ENCODE peak calls at places on chromosomes 1 and 21, in six cellular contexts. One of them, this sample, is unnamed.

GRCh38 chr1:223142795-223143759 is at the start of gene TLR5:
- DNase-seq in K562: peak; percentile 96
- DNase-seq in A549: peak; percentile 85
- DNase-seq in GM12878: peak; percentile 12
- DNase-seq in endothelial cell of umbilical vein: peak; percentile 79
- DNase-seq in HepG2: no peak
- DNase-seq in this sample: peak; percentile 90

GRCh38 chr21:45825209-45825602 is 156.4 kb upstream of the COL6A1 start:
- DNase-seq in K562: no peak
- DNase-seq in endothelial cell of umbilical vein: no peak
- DNase-seq in GM12878: no peak
- DNase-seq in HepG2: no peak
- DNase-seq in A549: no peak
- DNase-seq in this sample: no peak

GRCh38 chr1:2472561-2473166 is 3.4 kb upstream of the PLCH2 start:
- DNase-seq in GM12878: no peak
- DNase-seq in endothelial cell of umbilical vein: no peak
- DNase-seq in HepG2: no peak
- DNase-seq in K562: no peak
- DNase-seq in A549: no peak
- DNase-seq in this sample: no peak

GRCh38 chr1:30743584-30744059 is 14.0 kb downstream of the LAPTM5 start:
- DNase-seq in K562: no peak
- DNase-seq in A549: no peak
- DNase-seq in GM12878: peak; percentile 82
- DNase-seq in endothelial cell of umbilical vein: peak; percentile 17
- DNase-seq in HepG2: no peak
- DNase-seq in this sample: no peak

GRCh38 chr1:2617981-2618470 is 14.8 kb downstream of the MMEL1 start:
- DNase-seq in HepG2: no peak
- DNase-seq in endothelial cell of umbilical vein: no peak
- DNase-seq in A549: no peak
- DNase-seq in GM12878: no peak
- DNase-seq in K562: no peak
- DNase-seq in this sample: no peak

GRCh38 chr1:203210350-203210749 is 19.1 kb downstream of the CHIT1 start:
- DNase-seq in A549: no peak
- DNase-seq in GM12878: no peak
- DNase-seq in HepG2: no peak
- DNase-seq in K562: no peak
- DNase-seq in endothelial cell of umbilical vein: no peak
- DNase-seq in this sample: no peak

GRCh38 chr1:22347854-22348760 is 103.5 kb upstream of the ZBTB40 start:
- DNase-seq in A549: peak; percentile 36
- DNase-seq in endothelial cell of umbilical vein: peak; percentile 41
- DNase-seq in HepG2: peak; percentile 91
- DNase-seq in K562: no peak
- DNase-seq in GM12878: no peak
- DNase-seq in this sample: no peak

GRCh38 chr1:6544831-6545230 is 9.5 kb downstream of the NOL9 start:
- DNase-seq in endothelial cell of umbilical vein: peak; percentile 83
- DNase-seq in K562: no peak
- DNase-seq in HepG2: no peak
- DNase-seq in A549: no peak
- DNase-seq in GM12878: no peak
- DNase-seq in this sample: no peak

GRCh38 chr1:51973587-51974474 is 16.7 kb downstream of the RAB3B start:
- DNase-seq in K562: no peak
- DNase-seq in A549: no peak
- DNase-seq in endothelial cell of umbilical vein: no peak
- DNase-seq in GM12878: peak; percentile 30
- DNase-seq in HepG2: no peak
- DNase-seq in this sample: no peak
- TF ChIP-seq MYC in K562: no peak
- TF ChIP-seq MYC in A549: no peak
- TF ChIP-seq MYC in endothelial cell of umbilical vein: no peak
- TF ChIP-seq MYC in GM12878: no peak
- TF ChIP-seq MYC in HepG2: no peak
- TF ChIP-seq MYC in this sample: no peak

DNA sequence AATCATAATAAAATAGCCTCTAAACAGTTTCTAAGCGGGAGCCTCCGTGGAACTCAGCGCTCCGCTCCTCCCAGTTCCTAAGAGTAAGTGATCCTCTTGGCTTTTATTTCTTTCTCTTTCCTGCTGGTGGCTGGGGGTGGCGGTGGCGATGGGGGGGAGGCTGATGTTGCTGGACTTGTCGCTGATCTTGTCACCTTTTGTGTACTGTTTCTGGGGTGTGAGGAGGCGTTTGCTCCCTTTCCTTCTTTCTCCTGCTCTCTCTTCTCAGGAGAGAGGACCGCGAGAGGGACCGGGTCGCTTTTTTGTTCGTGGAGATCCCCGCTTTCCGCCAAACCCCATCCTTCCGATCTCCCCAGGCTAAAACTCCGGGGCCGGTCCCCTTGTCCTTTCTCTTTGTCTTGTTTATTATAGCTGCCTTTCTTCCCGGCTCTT is 882 bp downstream of the PROX1 start:
- DNase-seq in GM12878: no peak
- DNase-seq in HepG2: no peak
- DNase-seq in K562: no peak
- DNase-seq in endothelial cell of umbilical vein: no peak
- DNase-seq in A549: no peak
- DNase-seq in this sample: no peak
- H3K4me3 ChIP-seq in GM12878: peak overlapping the region; percentile 55
- H3K4me3 ChIP-seq in HepG2: peak overlapping the region; percentile 84
- H3K4me3 ChIP-seq in K562: no peak overlapping the region
- H3K4me3 ChIP-seq in endothelial cell of umbilical vein: peak overlapping the region; percentile 79
- H3K4me3 ChIP-seq in A549: peak overlapping the region; percentile 77
- H3K4me3 ChIP-seq in this sample: no peak overlapping the region

GRCh38 chr1:3735027-3735682 is 17.1 kb upstream of the CCDC27 start:
- DNase-seq in A549: no peak
- DNase-seq in endothelial cell of umbilical vein: no peak
- DNase-seq in HepG2: no peak
- DNase-seq in GM12878: no peak
- DNase-seq in K562: no peak
- DNase-seq in this sample: no peak

GRCh38 chr1:3734602-3735001 is 17.6 kb upstream of the CCDC27 start:
- DNase-seq in HepG2: no peak
- DNase-seq in GM12878: no peak
- DNase-seq in endothelial cell of umbilical vein: no peak
- DNase-seq in K562: no peak
- DNase-seq in A549: no peak
- DNase-seq in this sample: no peak

GRCh38 chr1:3735683-3736070 is 16.6 kb upstream of the CCDC27 start:
- DNase-seq in GM12878: no peak
- DNase-seq in endothelial cell of umbilical vein: no peak
- DNase-seq in K562: no peak
- DNase-seq in HepG2: no peak
- DNase-seq in A549: no peak
- DNase-seq in this sample: no peak

GRCh38 chr1:3736708-3737107 is 15.5 kb upstream of the CCDC27 start:
- DNase-seq in HepG2: no peak
- DNase-seq in endothelial cell of umbilical vein: no peak
- DNase-seq in A549: no peak
- DNase-seq in GM12878: no peak
- DNase-seq in K562: no peak
- DNase-seq in this sample: no peak

DNA sequence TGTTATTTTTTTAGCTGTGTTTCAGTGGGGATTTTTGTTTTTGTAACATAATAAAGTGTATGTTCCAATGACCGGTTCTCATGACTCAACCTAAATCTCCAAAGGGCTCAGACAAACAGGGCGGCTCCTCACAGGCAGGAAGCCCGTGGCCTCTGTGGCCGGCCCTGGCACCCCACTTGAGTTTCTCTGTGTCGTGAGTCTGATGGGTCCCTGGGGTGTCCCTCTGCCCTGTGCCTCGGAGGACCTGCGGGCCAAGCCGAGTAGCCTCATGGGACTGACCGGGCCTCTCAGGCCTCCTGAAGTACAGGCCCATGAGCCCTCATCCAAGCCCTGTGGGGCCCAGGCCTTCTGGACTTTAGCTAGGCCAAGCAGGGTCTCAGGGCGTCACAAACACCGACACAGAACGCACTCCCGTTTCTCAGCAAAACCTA is 16.1 kb upstream of the CCDC27 start:
- DNase-seq in endothelial cell of umbilical vein: no peak
- DNase-seq in HepG2: no peak
- DNase-seq in A549: no peak
- DNase-seq in K562: no peak
- DNase-seq in GM12878: no peak
- DNase-seq in this sample: no peak
- TF ChIP-seq MAX in endothelial cell of umbilical vein: no peak
- TF ChIP-seq MAX in HepG2: no peak
- TF ChIP-seq MAX in A549: no peak
- TF ChIP-seq MAX in K562: no peak
- TF ChIP-seq MAX in GM12878: no peak
- TF ChIP-seq MAX in this sample: no peak

GRCh38 chr21:21612446-21612845 is 614.2 kb downstream of the NCAM2 start:
- DNase-seq in endothelial cell of umbilical vein: peak; percentile 47
- DNase-seq in GM12878: no peak
- DNase-seq in A549: no peak
- DNase-seq in HepG2: no peak
- DNase-seq in K562: no peak
- DNase-seq in this sample: peak; percentile 18
- TF ChIP-seq MYC in endothelial cell of umbilical vein: no peak
- TF ChIP-seq MYC in GM12878: no peak
- TF ChIP-seq MYC in A549: no peak
- TF ChIP-seq MYC in HepG2: no peak
- TF ChIP-seq MYC in K562: no peak
- TF ChIP-seq MYC in this sample: no peak

GRCh38 chr21:38258803-38259485 is 2.2 kb downstream of the KCNJ15 start:
- DNase-seq in GM12878: no peak
- DNase-seq in A549: peak; percentile 17
- DNase-seq in HepG2: no peak
- DNase-seq in endothelial cell of umbilical vein: no peak
- DNase-seq in K562: no peak
- DNase-seq in this sample: peak; percentile 20

GRCh38 chr21:38254970-38255369 is 1.8 kb upstream of the KCNJ15 start:
- DNase-seq in GM12878: no peak
- DNase-seq in A549: no peak
- DNase-seq in HepG2: no peak
- DNase-seq in K562: peak; percentile 27
- DNase-seq in endothelial cell of umbilical vein: no peak
- DNase-seq in this sample: no peak

GRCh38 chr21:38259665-38260064 is 2.9 kb downstream of the KCNJ15 start:
- DNase-seq in A549: no peak
- DNase-seq in K562: no peak
- DNase-seq in endothelial cell of umbilical vein: no peak
- DNase-seq in HepG2: no peak
- DNase-seq in GM12878: no peak
- DNase-seq in this sample: no peak

GRCh38 chr21:38255718-38256117 is 1.1 kb upstream of the KCNJ15 start:
- DNase-seq in endothelial cell of umbilical vein: no peak
- DNase-seq in HepG2: no peak
- DNase-seq in GM12878: no peak
- DNase-seq in K562: no peak
- DNase-seq in A549: no peak
- DNase-seq in this sample: no peak

GRCh38 chr21:38256599-38257302 is at the start of gene KCNJ15:
- DNase-seq in HepG2: no peak
- DNase-seq in endothelial cell of umbilical vein: no peak
- DNase-seq in A549: no peak
- DNase-seq in K562: no peak
- DNase-seq in GM12878: no peak
- DNase-seq in this sample: no peak
- H3K4me3 ChIP-seq in HepG2: no peak within 1 kb of the TSS
- H3K4me3 ChIP-seq in endothelial cell of umbilical vein: no peak within 1 kb of the TSS
- H3K4me3 ChIP-seq in A549: no peak within 1 kb of the TSS
- H3K4me3 ChIP-seq in K562: no peak within 1 kb of the TSS
- H3K4me3 ChIP-seq in GM12878: no peak within 1 kb of the TSS
- H3K4me3 ChIP-seq in this sample: no peak within 1 kb of the TSS

DNA sequence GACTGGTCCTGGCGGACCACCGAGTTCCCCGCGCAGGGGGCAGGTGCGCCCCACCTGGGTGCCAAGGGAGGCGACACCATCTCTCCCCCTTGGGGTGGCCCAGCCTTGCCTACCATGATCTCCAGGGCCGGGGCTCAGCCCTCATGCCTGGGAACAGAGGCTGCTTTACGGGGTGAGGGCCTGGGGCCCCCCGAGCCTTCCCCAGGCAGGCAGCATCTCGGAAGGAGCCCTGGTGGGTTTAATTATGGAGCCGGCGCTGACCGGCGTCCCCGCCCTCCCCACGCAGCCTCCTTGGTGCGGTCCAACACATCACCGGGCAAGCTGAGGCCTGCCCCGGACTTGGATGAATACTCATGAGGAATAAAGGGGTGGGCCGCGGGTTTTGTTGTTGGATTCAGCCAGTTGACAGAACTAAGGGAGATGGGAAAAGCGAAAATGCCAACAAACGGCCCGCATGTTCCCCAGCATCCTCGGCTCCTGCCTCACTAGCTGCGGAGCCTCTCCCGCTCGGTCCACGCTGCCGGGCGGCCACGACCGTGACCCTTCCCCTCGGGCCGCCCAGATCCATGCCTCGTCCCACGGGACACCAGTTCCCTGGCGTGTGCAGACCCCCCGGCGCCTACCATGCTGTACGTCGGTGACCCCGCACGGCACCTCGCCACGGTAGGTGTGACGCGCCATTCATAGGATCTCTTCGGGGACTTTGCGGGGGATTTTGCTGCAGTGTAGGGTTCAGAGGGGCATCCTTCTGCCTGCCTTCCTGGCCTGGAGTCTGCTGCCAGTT is 38.2 kb downstream of the TP73 start:
- DNase-seq in A549: no peak
- DNase-seq in GM12878: no peak
- DNase-seq in HepG2: no peak
- DNase-seq in endothelial cell of umbilical vein: no peak
- DNase-seq in K562: no peak
- DNase-seq in this sample: no peak
- TF ChIP-seq MAX in A549: no peak
- TF ChIP-seq MAX in GM12878: no peak
- TF ChIP-seq MAX in HepG2: no peak
- TF ChIP-seq MAX in endothelial cell of umbilical vein: no peak
- TF ChIP-seq MAX in K562: no peak
- TF ChIP-seq MAX in this sample: no peak

This sample was measured in NB4.